ENCODE peak calls at places on chromosome 2, in nine cellular contexts. G is heart left ventricle, M is endothelial cell of umbilical vein, Z is heart right ventricle, K is PC-9, J is fibroblast of lung, F is A549, H is IMR-90, Y is HepG2. U is an unnamed sample. For H3K4me1, the result is how much of the 10 kb centered on the place peaks cover.

GRCh38 chr2:47724221-47724981 is 58.5 kb upstream of the MSH6 start:
- DNase-seq in G (no peak), M (no peak), Z (no peak), K (no peak), J (no peak), F (no peak), H (peak), Y (no peak), U (no peak)

GRCh38 chr2:63104482-63104881 is 53.9 kb downstream of the OTX1 start:
- DNase-seq in G (no peak), M (no peak), Z (no peak), K (no peak), J (no peak), F (no peak), H (no peak), Y (no peak), U (no peak)

GRCh38 chr2:74516070-74516633 is 1.9 kb downstream of the TLX2 start:
- DNase-seq in G (peak), M (peak), Z (peak), K (no peak), J (no peak), F (no peak), H (peak), Y (no peak), U (no peak)

GRCh38 chr2:83196225-83196624 is 1262.9 kb downstream of the SUCLG1 start:
- DNase-seq in G (no peak), M (peak), Z (no peak), K (no peak), J (peak), F (no peak), H (peak), Y (peak), U (no peak)

GRCh38 chr2:126325202-126325601 is 330.8 kb upstream of the GYPC start:
- DNase-seq in G (no peak), M (no peak), Z (no peak), K (no peak), J (no peak), F (no peak), H (no peak), Y (no peak), U (no peak)

GRCh38 chr2:191167766-191168165 is 17.0 kb upstream of the STAT4 start:
- DNase-seq in G (no peak), M (peak), Z (peak), K (peak), J (peak), F (no peak), H (peak), Y (no peak), U (no peak)

GRCh38 chr2:61244694-61245093 is 82.7 kb downstream of the C2orf74 start:
- DNase-seq in G (no peak), M (no peak), Z (no peak), K (no peak), J (no peak), F (no peak), H (no peak), Y (peak), U (no peak)

GRCh38 chr2:152298754-152299153 is 36.2 kb upstream of the FMNL2 start:
- DNase-seq in G (no peak), M (peak), Z (no peak), K (peak), J (no peak), F (no peak), H (peak), Y (no peak), U (no peak)

GRCh38 chr2:146992057-146992456 is 852.8 kb upstream of the ACVR2A start:
- DNase-seq in G (no peak), M (no peak), Z (no peak), K (no peak), J (peak), F (no peak), H (peak), Y (no peak), U (no peak)

GRCh38 chr2:120966510-120967254 is 231.0 kb downstream of the GLI2 start:
- DNase-seq in G (no peak), M (no peak), Z (no peak), K (no peak), J (no peak), F (no peak), H (no peak), Y (no peak), U (no peak)

GRCh38 chr2:215833531-215834162 is 179.7 kb downstream of the MREG start:
- DNase-seq in G (no peak), M (peak), Z (no peak), K (peak), J (peak), F (no peak), H (peak), Y (peak), U (no peak)

GRCh38 chr2:98768765-98769476 is 38.0 kb upstream of the MGAT4A start:
- DNase-seq in G (no peak), M (peak), Z (no peak), K (peak), J (no peak), F (no peak), H (no peak), Y (peak), U (no peak)

GRCh38 chr2:66899109-66899508 is 464.2 kb downstream of the MEIS1 start:
- DNase-seq in G (no peak), M (no peak), Z (no peak), K (no peak), J (no peak), F (no peak), H (no peak), Y (no peak), U (no peak)

GRCh38 chr2:10786240-10786982 is 26.2 kb downstream of the PDIA6 start:
- DNase-seq in G (no peak), M (no peak), Z (no peak), K (no peak), J (no peak), F (no peak), H (no peak), Y (no peak), U (no peak)

GRCh38 chr2:84904717-84905174 is 710 bp upstream of the TMSB10 start:
- DNase-seq in G (peak), M (peak), Z (peak), K (no peak), J (peak), F (no peak), H (peak), Y (no peak), U (peak)

GRCh38 chr2:202671317-202672035 is 36.7 kb downstream of the FAM117B start:
- DNase-seq in G (no peak), M (no peak), Z (no peak), K (no peak), J (no peak), F (no peak), H (no peak), Y (no peak), U (no peak)

GRCh38 chr2:147297820-147298219 is 547.0 kb upstream of the ACVR2A start:
- DNase-seq in G (no peak), M (no peak), Z (no peak), K (no peak), J (no peak), F (no peak), H (no peak), Y (no peak), U (no peak)

GRCh38 chr2:187403568-187404260 is 44.3 kb downstream of the CALCRL start:
- DNase-seq in G (no peak), M (peak), Z (peak), K (no peak), J (no peak), F (no peak), H (no peak), Y (no peak), U (no peak)

GRCh38 chr2:42087857-42088195 is 40.0 kb downstream of the PKDCC start:
- DNase-seq in G (no peak), M (no peak), Z (no peak), K (no peak), J (no peak), F (no peak), H (no peak), Y (no peak), U (no peak)

GRCh38 chr2:46471-47345 is at the start of gene FAM110C:
- DNase-seq in G (peak), M (no peak), Z (peak), K (peak), J (peak), F (peak), H (no peak), Y (peak), U (peak)

GRCh38 chr2:187815113-187815512 is 260.9 kb upstream of the TFPI start:
- DNase-seq in G (no peak), M (no peak), Z (no peak), K (no peak), J (no peak), F (no peak), H (no peak), Y (no peak), U (no peak)

GRCh38 chr2:7083580-7084509 is 166.6 kb downstream of the RNF144A start:
- DNase-seq in G (no peak), M (peak), Z (no peak), K (no peak), J (peak), F (no peak), H (peak), Y (peak), U (no peak)

GRCh38 chr2:18900691-18901113 is 311.3 kb upstream of the NT5C1B start:
- DNase-seq in G (no peak), M (no peak), Z (peak), K (peak), J (peak), F (no peak), H (no peak), Y (no peak), U (no peak)

GRCh38 chr2:180656455-180656847 is 324.0 kb upstream of the UBE2E3 start:
- DNase-seq in G (no peak), M (no peak), Z (no peak), K (peak), J (no peak), F (peak), H (peak), Y (peak), U (no peak)

GRCh38 chr2:99398303-99398702 is 61.1 kb downstream of the EIF5B start:
- DNase-seq in G (no peak), M (no peak), Z (peak), K (no peak), J (no peak), F (no peak), H (no peak), Y (no peak), U (no peak)

GRCh38 chr2:197293252-197294007 is 17.1 kb downstream of the ANKRD44 start:
- DNase-seq in G (no peak), M (no peak), Z (no peak), K (no peak), J (no peak), F (no peak), H (no peak), Y (no peak), U (no peak)

GRCh38 chr2:103222974-103223373 is 461.1 kb downstream of the TMEM182 start:
- DNase-seq in G (no peak), M (no peak), Z (no peak), K (no peak), J (no peak), F (no peak), H (no peak), Y (no peak), U (no peak)

GRCh38 chr2:128594273-128594910 is 275.7 kb upstream of the HS6ST1 start:
- DNase-seq in G (no peak), M (no peak), Z (no peak), K (no peak), J (no peak), F (no peak), H (no peak), Y (no peak), U (no peak)

GRCh38 chr2:25982273-25982967 is at the start of gene KIF3C:
- DNase-seq in G (peak), M (peak), Z (peak), K (peak), J (peak), F (peak), H (peak), Y (peak), U (no peak)

GRCh38 chr2:162795312-162795711 is 43.3 kb downstream of the KCNH7 start:
- DNase-seq in G (no peak), M (no peak), Z (no peak), K (no peak), J (no peak), F (no peak), H (no peak), Y (peak), U (no peak)

GRCh38 chr2:148552675-148553331 is 91.7 kb upstream of the EPC2 start:
- DNase-seq in G (no peak), M (peak), Z (no peak), K (no peak), J (peak), F (no peak), H (peak), Y (no peak), U (no peak)

GRCh38 chr2:8249191-8249590 is 432.7 kb upstream of the ID2 start:
- DNase-seq in G (no peak), M (no peak), Z (no peak), K (no peak), J (no peak), F (no peak), H (no peak), Y (no peak), U (peak)

GRCh38 chr2:230155359-230155758 is 64.4 kb downstream of the SP110 start:
- DNase-seq in G (no peak), M (no peak), Z (no peak), K (no peak), J (no peak), F (no peak), H (no peak), Y (no peak), U (no peak)

GRCh38 chr2:43179947-43180346 is 46.5 kb downstream of the ZFP36L2 start:
- DNase-seq in G (no peak), M (no peak), Z (no peak), K (no peak), J (no peak), F (no peak), H (no peak), Y (no peak), U (no peak)

GRCh38 chr2:27977623-27978312 is 87.2 kb downstream of the BABAM2 start:
- DNase-seq in G (no peak), M (peak), Z (no peak), K (peak), J (peak), F (no peak), H (peak), Y (peak), U (no peak)

GRCh38 chr2:149160701-149161217 is 122.3 kb downstream of the LYPD6B start:
- DNase-seq in G (no peak), M (no peak), Z (no peak), K (no peak), J (no peak), F (no peak), H (no peak), Y (no peak), U (no peak)

GRCh38 chr2:137947714-137948336 is 16.4 kb upstream of the HNMT start:
- DNase-seq in G (peak), M (peak), Z (peak), K (peak), J (peak), F (peak), H (peak), Y (peak), U (peak)

GRCh38 chr2:65300772-65301711 is 73.4 kb downstream of the ACTR2 start:
- DNase-seq in G (peak), M (no peak), Z (no peak), K (no peak), J (peak), F (peak), H (peak), Y (peak), U (peak)

GRCh38 chr2:223122706-223123265 is 70.8 kb downstream of the KCNE4 start:
- DNase-seq in G (no peak), M (peak), Z (no peak), K (peak), J (no peak), F (no peak), H (no peak), Y (no peak), U (no peak)

GRCh38 chr2:152335016-152335850 is at the start of gene FMNL2:
- DNase-seq in G (peak), M (peak), Z (peak), K (peak), J (peak), F (peak), H (peak), Y (peak), U (peak)

GRCh38 chr2:97720746-97721145 is 7.4 kb downstream of the ZAP70 start:
- DNase-seq in G (no peak), M (no peak), Z (no peak), K (no peak), J (no peak), F (no peak), H (no peak), Y (no peak), U (no peak)
- H3K4me1 ChIP-seq in G (under half), M (under half), Z (under half), K (under half), J (under half), F (under half), H (under half), Y (under half), U (under half)

GRCh38 chr2:134357814-134358213 is 103.9 kb downstream of the MGAT5 start:
- DNase-seq in G (no peak), M (no peak), Z (no peak), K (no peak), J (no peak), F (no peak), H (no peak), Y (no peak), U (no peak)
- TF ChIP-seq CTCF in G (no peak), M (no peak), Z (no peak), K (no peak), J (no peak), F (no peak), H (no peak), Y (no peak), U (no peak)

DNA sequence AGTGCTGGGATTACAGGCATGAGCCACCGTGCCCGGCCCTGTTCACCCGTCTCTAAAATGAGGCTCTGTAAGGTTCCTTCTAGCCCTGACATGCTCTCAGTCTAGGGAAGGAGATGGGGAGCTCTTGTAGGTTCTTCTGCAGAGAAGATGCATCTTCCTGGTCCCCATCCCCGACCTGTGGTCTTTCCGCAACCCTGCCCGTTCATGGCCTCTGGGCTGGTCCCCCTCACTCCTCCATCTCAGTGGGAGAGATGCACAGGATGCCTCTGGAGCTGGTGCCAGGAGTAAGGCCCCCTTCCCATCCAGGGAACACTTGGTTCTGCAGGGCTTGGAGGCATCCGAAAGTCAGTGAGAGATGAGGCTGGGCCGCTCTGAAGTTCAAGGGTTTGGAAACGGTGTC is 212.7 kb downstream of the KLHL29 start:
- DNase-seq in G (peak), M (no peak), Z (no peak), K (no peak), J (no peak), F (no peak), H (no peak), Y (no peak), U (no peak)
- H3K4me1 ChIP-seq in G (under half), M (under half), Z (under half), K (under half), J (under half), F (under half), H (under half), Y (under half), U (under half)

DNA sequence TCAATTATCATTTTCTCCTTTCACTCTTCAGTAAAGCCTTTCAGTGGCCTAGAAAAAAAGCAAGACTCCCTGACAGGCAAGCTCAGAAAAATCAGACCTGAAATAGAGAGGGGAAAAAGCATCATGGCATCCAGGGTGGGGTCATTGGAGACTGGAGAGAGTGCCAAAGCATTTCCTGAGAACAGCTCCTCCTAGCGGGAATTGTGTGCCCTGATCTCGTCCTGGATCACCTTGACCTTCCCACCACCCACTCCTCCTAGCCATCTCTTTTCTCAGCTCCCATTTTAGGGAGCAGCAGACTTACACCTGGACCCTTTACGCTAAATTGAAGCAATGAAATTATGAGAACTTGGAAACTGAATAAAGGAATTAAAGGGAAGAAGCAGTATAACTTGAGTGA is 176.6 kb downstream of the VWC2L start:
- DNase-seq in G (no peak), M (no peak), Z (no peak), K (no peak), J (no peak), F (no peak), H (no peak), Y (peak), U (no peak)
- TF ChIP-seq CTCF in G (no peak), M (peak), Z (no peak), K (peak), J (peak), F (peak), H (peak), Y (peak), U (no peak)

DNA sequence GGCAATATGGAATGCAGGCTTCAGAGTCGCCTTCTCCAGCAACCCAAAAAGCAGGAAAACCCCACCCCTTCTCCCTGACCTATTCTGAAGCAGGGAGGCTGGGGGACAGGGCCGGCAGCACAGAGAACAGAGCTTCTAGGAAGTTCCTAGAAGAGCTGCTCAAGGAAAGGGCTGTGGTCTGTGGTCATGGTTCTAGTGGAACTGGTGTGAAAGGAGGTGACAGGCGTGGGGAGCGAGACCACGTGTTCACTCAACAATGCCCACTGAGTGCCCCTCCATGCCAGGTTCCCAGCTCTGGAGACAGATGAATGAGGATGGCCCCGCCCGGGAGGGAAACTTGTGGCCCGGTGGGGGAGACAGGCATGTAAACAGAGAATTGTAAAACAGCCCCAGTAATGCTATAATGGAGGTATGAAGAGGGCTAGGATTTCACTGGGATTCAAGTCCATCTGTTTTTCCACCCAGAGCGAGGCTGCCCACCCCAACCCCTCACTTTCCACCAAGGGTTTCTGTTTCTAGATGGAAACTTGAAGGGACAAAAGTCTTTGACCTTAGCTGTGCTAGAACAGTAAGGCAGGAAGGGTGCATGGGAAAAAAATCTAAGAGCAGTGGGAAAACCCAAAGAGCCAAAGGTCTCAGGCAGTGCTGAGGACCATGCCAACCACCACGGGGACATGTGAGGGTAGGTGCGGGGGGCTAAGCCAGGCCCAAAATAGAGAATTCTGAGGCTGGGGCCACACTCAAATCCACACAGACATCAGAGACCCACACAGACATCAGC is 71.8 kb downstream of the TNS1 start:
- DNase-seq in G (peak), M (no peak), Z (no peak), K (no peak), J (no peak), F (no peak), H (no peak), Y (no peak), U (no peak)
- H3K4me1 ChIP-seq in G (half or more), M (under half), Z (half or more), K (under half), J (half or more), F (half or more), H (half or more), Y (half or more), U (half or more)

U was measured in ascending aorta.